ENCODE peak calls at places on chromosomes 12 and 14, in six cellular contexts. Q, R, N, B, L and D are unnamed samples.

GRCh38 chr12:54051081-54051912 is 2.3 kb upstream of the HOXC4 start:
- DNase-seq in Q (no peak), N (no peak), R (peak), L (no peak), B (no peak), D (no peak)

GRCh38 chr14:46048127-46048526 is 603.5 kb downstream of the RPL10L start:
- DNase-seq in L (no peak), R (peak), B (no peak), N (no peak), Q (peak), D (no peak)

GRCh38 chr14:77889971-77890442 is 90.1 kb downstream of the ADCK1 start:
- DNase-seq in N (no peak), Q (peak), R (no peak), L (no peak), B (no peak), D (no peak)

GRCh38 chr14:75514673-75515630 is 7.3 kb upstream of the BATF start:
- DNase-seq in N (no peak), R (peak), Q (no peak), L (no peak), B (no peak), D (no peak)

GRCh38 chr12:131260251-131260905 is 306.7 kb downstream of the ADGRD1 start:
- DNase-seq in B (no peak), Q (no peak), R (no peak), L (no peak), N (no peak), D (no peak)

GRCh38 chr14:105220699-105221597 is 27.4 kb upstream of the BTBD6 start:
- DNase-seq in B (no peak), R (no peak), N (no peak), L (no peak), Q (no peak), D (no peak)

GRCh38 chr14:77314043-77314442 is 6.6 kb downstream of the POMT2 start:
- DNase-seq in R (peak), N (peak), L (peak), Q (peak), B (no peak), D (no peak)

GRCh38 chr14:54493293-54493692 is 4.5 kb upstream of the GMFB start:
- DNase-seq in L (no peak), N (no peak), B (no peak), R (peak), Q (no peak), D (no peak)

GRCh38 chr14:75658957-75659356 is 1.7 kb downstream of the ERG28 start:
- DNase-seq in B (no peak), R (no peak), N (no peak), L (no peak), Q (no peak), D (no peak)

GRCh38 chr12:44837114-44837800 is 38.9 kb downstream of the NELL2 start:
- DNase-seq in N (no peak), Q (no peak), L (no peak), R (no peak), B (no peak), D (no peak)

GRCh38 chr12:116492703-116493324 is 66.4 kb upstream of the MAP1LC3B2 start:
- DNase-seq in R (peak), B (no peak), L (no peak), Q (peak), N (peak), D (no peak)

GRCh38 chr12:12748051-12748450 is 30.9 kb downstream of the CDKN1B start:
- DNase-seq in L (no peak), N (no peak), B (no peak), R (no peak), Q (no peak), D (no peak)

GRCh38 chr12:70393787-70394519 is 27.9 kb downstream of the KCNMB4 start:
- DNase-seq in R (no peak), N (peak), Q (no peak), L (no peak), B (no peak), D (no peak)

GRCh38 chr14:58297412-58297761 is 968 bp upstream of the ARID4A start:
- DNase-seq in B (no peak), Q (no peak), L (peak), R (no peak), N (no peak), D (no peak)

GRCh38 chr12:72448089-72448488 is 175.9 kb downstream of the TRHDE start:
- DNase-seq in L (no peak), N (no peak), R (no peak), Q (no peak), B (no peak), D (no peak)

GRCh38 chr14:94110552-94111181 is at the start of gene IFI27:
- DNase-seq in Q (no peak), R (peak), B (no peak), N (no peak), L (peak), D (peak)

GRCh38 chr14:104545151-104545931 is 34.2 kb upstream of the C14orf180 start:
- DNase-seq in N (no peak), Q (no peak), B (no peak), R (peak), L (no peak), D (peak)

GRCh38 chr14:50855558-50855957 is 16.3 kb upstream of the ABHD12B start:
- DNase-seq in R (no peak), B (no peak), Q (no peak), N (no peak), L (no peak), D (no peak)